ENCODE peak calls at places on chromosomes 3 and 15, in seven cellular contexts. D is H9, A is mesendoderm, Y is mesenchymal stem cell, N is trophoblast cell, B is IMR-90, Q is H1. Z is an unnamed sample.

GRCh38 chr15:36126194-36126593 is 453.2 kb upstream of the CDIN1 start:
- DNase-seq in Y (no peak), Q (no peak), N (no peak), D (no peak), A (no peak), B (no peak), Z (no peak)

GRCh38 chr3:51637941-51638471 is 33.0 kb upstream of the TEX264 start:
- DNase-seq in Q (peak), D (peak), B (peak), Y (peak), A (peak), N (peak), Z (peak)

GRCh38 chr3:140941434-140942220 is at the start of gene SLC25A36:
- DNase-seq in B (peak), Q (peak), Y (peak), N (peak), A (peak), D (peak), Z (peak)

GRCh38 chr15:36912311-36912712 is 188.0 kb downstream of the MEIS2 start:
- DNase-seq in D (no peak), B (peak), A (no peak), N (no peak), Y (peak), Q (no peak), Z (no peak)

GRCh38 chr3:69738291-69738690 is 973 bp upstream of the MITF start:
- DNase-seq in A (no peak), Q (no peak), D (no peak), N (no peak), Y (peak), B (peak), Z (no peak)

GRCh38 chr3:11543948-11544387 is 99.7 kb downstream of the VGLL4 start:
- DNase-seq in B (no peak), A (no peak), Y (no peak), D (no peak), Q (no peak), N (no peak), Z (no peak)

GRCh38 chr3:40980467-40980866 is 218.8 kb upstream of the CTNNB1 start:
- DNase-seq in D (no peak), Y (no peak), N (no peak), A (no peak), B (no peak), Q (no peak), Z (no peak)

GRCh38 chr3:198027799-198028390 is 67.9 kb downstream of the LMLN start:
- DNase-seq in Y (no peak), B (no peak), N (no peak), D (no peak), Q (no peak), A (no peak), Z (no peak)

GRCh38 chr15:76206325-76206976 is 104.8 kb downstream of the ETFA start:
- DNase-seq in Y (no peak), D (no peak), Q (no peak), B (peak), N (no peak), A (no peak), Z (no peak)

GRCh38 chr3:69838217-69838616 is 99.0 kb downstream of the MITF start:
- DNase-seq in Q (no peak), B (peak), D (no peak), N (no peak), A (no peak), Y (peak), Z (no peak)

GRCh38 chr15:99409097-99409473 is 156.7 kb upstream of the MEF2A start:
- DNase-seq in D (peak), Y (peak), B (peak), Q (peak), N (no peak), A (peak), Z (no peak)

GRCh38 chr3:5095879-5096278 is 26.2 kb upstream of the ARL8B start:
- DNase-seq in B (peak), Y (peak), N (no peak), A (peak), D (peak), Q (peak), Z (peak)

GRCh38 chr3:64213224-64213893 is 11.9 kb downstream of the PRICKLE2 start:
- DNase-seq in D (no peak), A (no peak), Q (no peak), N (no peak), Y (no peak), B (no peak), Z (no peak)

GRCh38 chr3:23863060-23863459 is 53.7 kb downstream of the NKIRAS1 start:
- DNase-seq in N (no peak), Y (no peak), Q (no peak), B (peak), A (no peak), D (no peak), Z (no peak)

GRCh38 chr15:90558182-90558581 is 28.5 kb downstream of the CRTC3 start:
- DNase-seq in Q (no peak), Y (peak), A (no peak), B (no peak), D (no peak), N (no peak), Z (no peak)

GRCh38 chr3:118337649-118338048 is 697.0 kb downstream of the IGSF11 start:
- DNase-seq in B (no peak), D (no peak), Q (no peak), Y (no peak), N (no peak), A (no peak), Z (no peak)

GRCh38 chr3:42308651-42309050 is 42.7 kb upstream of the CCK start:
- DNase-seq in B (no peak), Y (no peak), D (no peak), N (no peak), Q (no peak), A (no peak), Z (no peak)

GRCh38 chr15:90680371-90680935 is 36.7 kb upstream of the BLM start:
- DNase-seq in A (no peak), N (no peak), Q (no peak), Y (peak), B (peak), D (no peak), Z (no peak)

GRCh38 chr15:64697911-64698369 is 77.4 kb downstream of the RBPMS2 start:
- DNase-seq in A (no peak), D (no peak), Y (no peak), B (peak), N (peak), Q (no peak), Z (no peak)

GRCh38 chr3:161914703-161915102 is 418.1 kb downstream of the OTOL1 start:
- DNase-seq in B (peak), A (peak), Q (peak), D (peak), N (no peak), Y (peak), Z (peak)

GRCh38 chr3:173624086-173624485 is 226.5 kb downstream of the NLGN1 start:
- DNase-seq in D (no peak), B (no peak), Y (no peak), Q (no peak), A (no peak), N (no peak), Z (no peak)

GRCh38 chr3:52049503-52049902 is 6.9 kb downstream of the DUSP7 start:
- DNase-seq in B (no peak), Y (no peak), D (no peak), A (no peak), N (no peak), Q (no peak), Z (no peak)

GRCh38 chr3:76400141-76400540 is 614.8 kb upstream of the ZNF717 start:
- DNase-seq in Y (peak), Q (no peak), N (no peak), D (no peak), B (peak), A (no peak), Z (no peak)

GRCh38 chr3:33883538-33884203 is 85.2 kb downstream of the PDCD6IP start:
- DNase-seq in B (peak), A (peak), Q (no peak), D (no peak), N (peak), Y (peak), Z (peak)

GRCh38 chr15:69456208-69457166 is 3.9 kb downstream of the RPLP1 start:
- DNase-seq in A (no peak), N (no peak), Q (no peak), B (no peak), D (no peak), Y (no peak), Z (no peak)

GRCh38 chr3:176941674-176942073 is 255.6 kb downstream of the TBL1XR1 start:
- DNase-seq in D (no peak), B (no peak), A (no peak), N (no peak), Y (no peak), Q (no peak), Z (no peak)

GRCh38 chr3:153379516-153379915 is 217.5 kb downstream of the RAP2B start:
- DNase-seq in A (no peak), Y (no peak), N (no peak), Q (no peak), D (no peak), B (peak), Z (no peak)

GRCh38 chr3:185312006-185312405 is 50.9 kb upstream of the MAP3K13 start:
- DNase-seq in D (no peak), Y (no peak), Q (no peak), A (no peak), N (no peak), B (no peak), Z (no peak)

GRCh38 chr3:55309336-55309735 is 177.8 kb downstream of the WNT5A start:
- DNase-seq in Y (peak), N (no peak), D (no peak), Q (no peak), A (no peak), B (peak), Z (no peak)

GRCh38 chr3:136632625-136633081 is 119.5 kb downstream of the STAG1 start:
- DNase-seq in Y (no peak), A (no peak), Q (no peak), N (no peak), B (peak), D (no peak), Z (no peak)

GRCh38 chr3:126932188-126932931 is 50.6 kb upstream of the PLXNA1 start:
- DNase-seq in D (no peak), Q (no peak), N (no peak), Y (peak), B (peak), A (no peak), Z (no peak)

GRCh38 chr3:167776144-167776685 is 40.7 kb downstream of the SERPINI1 start:
- DNase-seq in D (no peak), A (no peak), N (no peak), Y (no peak), B (no peak), Q (no peak), Z (no peak)

GRCh38 chr3:181712190-181712504 is 422 bp downstream of the SOX2 start:
- DNase-seq in D (no peak), N (no peak), A (no peak), B (no peak), Q (no peak), Y (no peak), Z (no peak)

GRCh38 chr3:122826315-122826714 is 31.4 kb downstream of the SLC49A4 start:
- DNase-seq in B (no peak), Y (peak), Q (no peak), D (no peak), A (no peak), N (no peak), Z (no peak)

GRCh38 chr3:122828281-122828680 is 33.4 kb downstream of the SLC49A4 start:
- DNase-seq in D (no peak), Q (no peak), Y (no peak), N (no peak), A (no peak), B (no peak), Z (no peak)

GRCh38 chr3:122824465-122825379 is 29.9 kb downstream of the SLC49A4 start:
- DNase-seq in A (no peak), Q (no peak), N (no peak), Y (peak), D (no peak), B (peak), Z (no peak)

DNA sequence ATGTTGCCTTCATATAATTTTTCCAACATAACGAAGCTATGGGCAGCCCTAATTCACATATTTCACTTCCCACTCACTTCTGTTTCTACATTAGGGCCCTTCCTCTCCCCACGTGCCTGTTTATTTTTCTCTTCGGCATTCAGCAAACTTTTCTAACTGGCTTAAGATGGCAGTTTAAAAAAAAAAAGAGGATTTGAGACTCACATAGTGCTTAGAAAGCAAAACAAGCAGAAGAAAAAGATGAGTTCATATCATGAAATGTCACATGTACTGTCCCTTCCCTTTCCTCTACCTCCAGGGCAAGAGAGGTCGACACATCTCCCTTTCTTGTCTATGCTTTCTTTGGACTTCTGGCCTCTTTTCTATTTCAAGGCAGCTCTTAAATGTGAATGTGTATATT is 30.6 kb downstream of the SLC49A4 start:
- DNase-seq in B (no peak), Q (no peak), A (no peak), D (no peak), N (no peak), Y (peak), Z (no peak)
- H2BK5ac ChIP-seq in B (no peak), Q (no peak), A (no peak), D (no peak), N (no peak), Y (no peak), Z (no peak)

DNA sequence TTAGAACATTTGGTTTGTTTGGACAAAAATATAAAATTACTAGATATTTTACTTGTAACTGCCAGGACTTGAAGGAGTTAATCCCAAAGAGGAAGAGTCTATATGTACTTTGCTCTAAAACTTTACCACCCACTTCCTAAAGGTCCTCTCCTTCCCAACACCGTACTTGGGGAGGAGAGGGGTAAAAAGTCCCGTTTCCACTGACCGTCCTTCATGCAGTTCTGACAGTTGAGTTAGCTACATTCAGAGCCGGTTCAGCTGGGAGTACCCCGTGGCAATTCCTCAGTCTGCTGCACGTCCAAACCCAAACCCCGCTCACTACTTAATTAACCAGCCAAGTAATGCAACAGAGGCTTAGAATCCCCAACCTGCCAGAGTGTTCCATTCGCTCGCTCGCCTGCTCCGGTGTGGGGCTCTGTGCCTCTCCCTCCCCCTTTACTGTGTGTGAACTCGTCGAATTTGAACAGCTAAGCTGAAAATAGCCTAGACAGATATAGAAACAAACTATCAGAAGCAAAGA is 519.7 kb downstream of the FOXP1 start:
- DNase-seq in A (peak), D (no peak), N (peak), B (peak), Q (no peak), Y (peak), Z (peak)
- H3K9ac ChIP-seq in A (peak), D (no peak), N (no peak), B (peak), Q (no peak), Y (peak), Z (no peak)

DNA sequence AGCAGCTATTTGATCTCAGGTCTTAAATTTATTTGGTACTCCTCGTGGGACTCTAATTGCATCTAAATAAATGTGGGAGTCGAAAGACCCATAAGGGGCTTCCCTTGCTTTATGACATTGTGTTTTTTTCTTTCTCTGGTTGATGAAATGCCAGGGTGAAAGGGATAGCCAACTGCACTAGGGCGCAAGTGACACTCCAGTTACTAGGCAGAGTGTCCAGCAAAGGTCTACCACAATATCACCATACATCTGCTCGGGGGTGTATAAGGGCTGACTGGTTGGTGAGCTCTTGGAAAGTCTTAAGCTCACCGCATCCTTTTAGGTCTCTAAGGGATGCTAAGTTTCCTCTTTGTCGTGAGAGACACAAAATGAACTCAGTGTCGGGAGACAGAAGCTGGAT is 54.0 kb downstream of the PGBD4 start:
- DNase-seq in D (no peak), Q (no peak), A (no peak), Y (no peak), B (no peak), N (no peak), Z (no peak)
- H2BK5ac ChIP-seq in D (no peak), Q (no peak), A (no peak), Y (no peak), B (no peak), N (peak), Z (no peak)

GRCh38 chr3:155334215-155334896 is 40.9 kb upstream of the STRIT1 start:
- DNase-seq in N (no peak), A (no peak), B (no peak), Q (no peak), D (no peak), Y (no peak), Z (no peak)

GRCh38 chr3:155335955-155336354 is 42.5 kb upstream of the STRIT1 start:
- DNase-seq in Y (no peak), N (no peak), D (no peak), A (no peak), Q (no peak), B (no peak), Z (no peak)

GRCh38 chr3:155332668-155333160 is 39.2 kb upstream of the STRIT1 start:
- DNase-seq in N (no peak), D (no peak), Q (no peak), A (no peak), Y (no peak), B (peak), Z (no peak)

GRCh38 chr3:155339052-155339451 is 45.6 kb upstream of the STRIT1 start:
- DNase-seq in D (no peak), B (no peak), A (no peak), N (no peak), Y (no peak), Q (no peak), Z (no peak)

DNA sequence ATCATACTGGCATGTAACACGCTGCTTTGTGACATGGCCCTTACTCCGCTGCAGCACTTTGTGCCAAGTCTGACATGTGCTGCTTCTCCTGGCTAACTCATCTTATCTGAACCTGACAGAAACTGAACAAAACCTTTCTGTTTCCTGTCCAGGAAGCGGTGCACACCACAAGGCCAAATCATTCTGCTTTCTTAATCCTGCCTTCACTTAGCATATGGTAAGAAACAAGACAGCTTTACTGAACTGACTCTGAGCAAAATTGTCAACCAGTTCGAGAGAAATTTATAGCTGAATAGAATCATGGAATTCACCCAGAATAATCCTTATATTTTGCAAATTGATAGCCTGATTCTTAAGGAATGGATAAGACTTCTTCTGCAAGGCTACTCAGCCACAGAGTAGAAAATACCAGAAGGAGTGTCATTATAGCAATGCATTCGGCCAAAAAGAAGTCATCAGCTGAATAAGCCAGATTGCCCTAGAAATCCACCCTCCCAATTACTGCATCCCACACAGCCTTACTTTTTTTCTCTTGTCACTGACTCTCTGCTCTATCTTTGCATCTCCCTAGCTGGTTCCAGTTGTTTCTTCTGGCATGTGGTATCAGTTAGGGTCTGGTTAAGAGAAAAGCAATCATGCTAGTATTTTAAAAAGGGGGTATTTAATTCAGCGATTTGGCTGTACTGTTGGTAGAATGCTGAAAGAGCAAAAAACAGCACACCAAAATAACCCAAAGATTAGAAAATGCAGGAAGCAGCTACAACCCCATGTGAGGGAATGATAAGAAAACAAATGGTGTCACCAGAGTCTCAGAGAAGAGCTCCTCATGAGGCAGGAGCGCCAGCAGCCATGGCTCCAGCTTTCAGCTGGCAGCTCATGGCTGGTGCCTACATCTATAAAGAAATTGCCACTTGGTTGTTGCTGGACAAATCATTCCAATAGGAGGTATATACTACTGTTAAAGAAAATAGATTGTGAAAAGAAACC is 41.7 kb upstream of the STRIT1 start:
- DNase-seq in B (no peak), Y (no peak), N (no peak), Q (no peak), D (no peak), A (peak), Z (no peak)
- H3K9ac ChIP-seq in B (no peak), Y (no peak), N (no peak), Q (no peak), D (no peak), A (no peak), Z (no peak)

GRCh38 chr3:37995652-37996641 is 5.4 kb downstream of the VILL start:
- DNase-seq in Y (no peak), B (no peak), A (no peak), N (no peak), Q (no peak), D (no peak), Z (no peak)

GRCh38 chr3:37993811-37994638 is 3.4 kb downstream of the VILL start:
- DNase-seq in N (peak), B (peak), Q (no peak), A (peak), Y (peak), D (peak), Z (peak)

GRCh38 chr3:37993067-37993809 is 2.7 kb downstream of the VILL start:
- DNase-seq in Q (no peak), B (no peak), D (no peak), Y (no peak), N (no peak), A (no peak), Z (no peak)

GRCh38 chr3:37992271-37993066 is 1.9 kb downstream of the VILL start:
- DNase-seq in N (no peak), A (peak), Y (no peak), B (no peak), D (no peak), Q (no peak), Z (no peak)

GRCh38 chr3:37994639-37994972 is 4.0 kb downstream of the VILL start:
- DNase-seq in N (no peak), A (no peak), Y (no peak), B (no peak), D (no peak), Q (no peak), Z (no peak)
- H2BK5ac ChIP-seq in N (no peak), A (no peak), Y (no peak), B (peak), D (no peak), Q (no peak), Z (no peak)

GRCh38 chr3:58238830-58239229 is 1.2 kb downstream of the ABHD6 start:
- DNase-seq in A (no peak), N (no peak), Q (no peak), D (no peak), Y (no peak), B (no peak), Z (no peak)
- H3K9ac ChIP-seq in A (no peak), N (no peak), Q (no peak), D (no peak), Y (peak), B (no peak), Z (no peak)

GRCh38 chr3:130626021-130626420 is 109.0 kb downstream of the COL6A6 start:
- DNase-seq in B (peak), Q (no peak), Y (no peak), A (no peak), N (no peak), D (no peak), Z (no peak)
- H2BK5ac ChIP-seq in B (no peak), Q (no peak), Y (no peak), A (no peak), N (no peak), D (no peak), Z (no peak)